ENCODE peak calls at places on chromosome 11, in six cellular contexts. T is aorta; N is NCI-H510A treated with DMSO at 0.1 percent for 48 hours; B is M059J; H is AG04449; V is activated CD8-positive, alpha-beta T cell treated with anti-CD3 and anti-CD28 coated beads for 36 hours. Z is an unnamed sample.

GRCh38 chr11:111676878-111677585 is 74.8 kb downstream of the SIK2 start:
- DNase-seq in T (no peak), N (no peak), B (peak), H (no peak), V (no peak), Z (peak)

GRCh38 chr11:22711212-22711770 is 44.9 kb downstream of the GAS2 start:
- DNase-seq in T (no peak), N (no peak), B (peak), H (no peak), V (no peak), Z (no peak)

GRCh38 chr11:16607675-16608644 is 130.5 kb upstream of the C11orf58 start:
- DNase-seq in T (peak), N (peak), B (peak), H (peak), V (no peak), Z (peak)

GRCh38 chr11:73856001-73856663 is 20.5 kb downstream of the COA4 start:
- DNase-seq in T (no peak), N (no peak), B (no peak), H (no peak), V (no peak), Z (no peak)

GRCh38 chr11:14980854-14981253 is 8.7 kb upstream of the CALCA start:
- DNase-seq in T (no peak), N (no peak), B (peak), H (peak), V (no peak), Z (peak)

GRCh38 chr11:119422505-119423416 is at the start of gene THY1:
- DNase-seq in T (peak), N (no peak), B (peak), H (no peak), V (no peak), Z (no peak)

GRCh38 chr11:68042219-68043028 is 3.6 kb downstream of the TCIRG1 start:
- DNase-seq in T (no peak), N (no peak), B (no peak), H (no peak), V (no peak), Z (no peak)

GRCh38 chr11:131246156-131246555 is 124.3 kb upstream of the NTM start:
- DNase-seq in T (no peak), N (no peak), B (no peak), H (no peak), V (no peak), Z (no peak)

GRCh38 chr11:80846979-80847378 is 1406.1 kb upstream of the TENM4 start:
- DNase-seq in T (no peak), N (no peak), B (no peak), H (no peak), V (no peak), Z (peak)

GRCh38 chr11:129698212-129698611 is 117.4 kb upstream of the TMEM45B start:
- DNase-seq in T (no peak), N (no peak), B (no peak), H (no peak), V (no peak), Z (no peak)

GRCh38 chr11:57491371-57492061 is 24.0 kb downstream of the SLC43A1 start:
- DNase-seq in T (no peak), N (peak), B (no peak), H (no peak), V (peak), Z (peak)

GRCh38 chr11:134751161-134751560 is 339.1 kb upstream of the B3GAT1 start:
- DNase-seq in T (no peak), N (no peak), B (no peak), H (no peak), V (no peak), Z (no peak)

GRCh38 chr11:86896486-86896885 is 58.7 kb downstream of the FZD4 start:
- DNase-seq in T (no peak), N (no peak), B (peak), H (no peak), V (no peak), Z (no peak)

GRCh38 chr11:47111318-47111804 is 65.3 kb downstream of the ARFGAP2 start:
- DNase-seq in T (no peak), N (peak), B (no peak), H (no peak), V (no peak), Z (peak)

GRCh38 chr11:7576671-7577225 is 62.9 kb downstream of the PPFIBP2 start:
- DNase-seq in T (peak), N (no peak), B (peak), H (no peak), V (no peak), Z (no peak)

GRCh38 chr11:36342327-36342726 is 46.2 kb downstream of the PRR5L start:
- DNase-seq in T (no peak), N (no peak), B (no peak), H (no peak), V (no peak), Z (no peak)

GRCh38 chr11:101840720-101841119 is 74.1 kb upstream of the CEP126 start:
- DNase-seq in T (no peak), N (no peak), B (no peak), H (no peak), V (no peak), Z (no peak)

GRCh38 chr11:65301491-65302329 is 13.0 kb upstream of the CDC42EP2 start:
- DNase-seq in T (no peak), N (no peak), B (no peak), H (no peak), V (no peak), Z (no peak)

GRCh38 chr11:3157381-3158130 is 7.6 kb downstream of the OSBPL5 start:
- DNase-seq in T (peak), N (no peak), B (no peak), H (no peak), V (peak), Z (peak)

GRCh38 chr11:71543866-71544265 is 4.4 kb upstream of the KRTAP5-9 start:
- DNase-seq in T (no peak), N (no peak), B (no peak), H (no peak), V (peak), Z (no peak)

GRCh38 chr11:46200537-46201281 is 76.8 kb upstream of the CREB3L1 start:
- DNase-seq in T (no peak), N (no peak), B (peak), H (no peak), V (no peak), Z (no peak)

Z was measured in kidney tubule cell.